ENCODE peak calls at places on chromosome 12, in seven cellular contexts. P is endothelial cell of umbilical vein, K is stomach, I is GM12891, E is K562, G is HCT116, M is right lobe of liver. Z is an unnamed sample.

GRCh38 chr12:39272934-39273770 is 169.8 kb downstream of the KIF21A start:
- DNase-seq in M (no peak), P (peak; percentile 67), E (peak; percentile 47), K (no peak), G (peak; percentile 22), I (no peak), Z (peak; percentile 3)

GRCh38 chr12:124032265-124032886 is 59.4 kb downstream of the ZNF664 start:
- DNase-seq in G (peak; percentile 19), M (peak; percentile 56), K (peak; percentile 38), P (peak; percentile 59), I (no peak), E (peak; percentile 82), Z (peak; percentile 71)

GRCh38 chr12:87311206-87311605 is 718.0 kb downstream of the C12orf50 start:
- DNase-seq in P (no peak), K (no peak), I (no peak), M (no peak), E (no peak), G (no peak), Z (no peak)

GRCh38 chr12:130632582-130633174 is 83.4 kb downstream of the RIMBP2 start:
- DNase-seq in I (no peak), G (no peak), P (no peak), M (no peak), E (no peak), K (no peak), Z (no peak)

GRCh38 chr12:57299514-57300016 is 48.6 kb upstream of the STAC3 start:
- DNase-seq in K (no peak), I (no peak), M (no peak), P (no peak), G (no peak), E (no peak), Z (no peak)

GRCh38 chr12:105334568-105334967 is 4.1 kb downstream of the C12orf75 start:
- DNase-seq in I (no peak), G (no peak), E (no peak), M (no peak), P (no peak), K (no peak), Z (no peak)

GRCh38 chr12:64526859-64527258 is 74.9 kb downstream of the TBK1 start:
- DNase-seq in E (no peak), I (no peak), P (no peak), M (no peak), G (no peak), K (no peak), Z (no peak)

GRCh38 chr12:81644503-81644902 is 114.6 kb downstream of the PPFIA2 start:
- DNase-seq in K (no peak), E (no peak), P (peak; percentile 41), G (peak; percentile 33), I (no peak), M (no peak), Z (no peak)

GRCh38 chr12:3601466-3602150 is 110.6 kb downstream of the PRMT8 start:
- DNase-seq in M (no peak), K (no peak), G (no peak), P (no peak), E (no peak), I (no peak), Z (no peak)

GRCh38 chr12:57454566-57455373 is at the start of gene INHBE:
- DNase-seq in G (no peak), I (no peak), K (no peak), M (peak; percentile 98), E (peak; percentile 76), P (no peak), Z (no peak)

GRCh38 chr12:2027379-2027778 is 23.1 kb upstream of the DCP1B start:
- DNase-seq in K (no peak), I (no peak), M (no peak), E (no peak), G (no peak), P (no peak), Z (no peak)

GRCh38 chr12:3795096-3795799 is 42.3 kb upstream of the CRACR2A start:
- DNase-seq in M (peak; percentile 48), K (no peak), I (no peak), P (no peak), E (no peak), G (no peak), Z (no peak)

GRCh38 chr12:30599631-30600030 is 96.0 kb downstream of the IPO8 start:
- DNase-seq in I (no peak), M (no peak), K (no peak), E (no peak), G (no peak), P (peak; percentile 52), Z (no peak)

GRCh38 chr12:124532331-124532750 is 35.1 kb downstream of the NCOR2 start:
- DNase-seq in M (no peak), K (no peak), E (no peak), G (no peak), P (no peak), I (no peak), Z (no peak)

GRCh38 chr12:57760347-57760982 is 5.6 kb downstream of the MARCHF9 start:
- DNase-seq in I (no peak), K (no peak), M (no peak), E (no peak), G (no peak), P (no peak), Z (no peak)

GRCh38 chr12:23084236-23084995 is 459.4 kb downstream of the ETNK1 start:
- DNase-seq in E (no peak), K (no peak), G (no peak), M (no peak), P (peak; percentile 94), I (no peak), Z (no peak)

GRCh38 chr12:55997535-55997859 is 421 bp downstream of the SUOX start:
- DNase-seq in I (no peak), M (no peak), E (no peak), K (no peak), P (no peak), G (no peak), Z (no peak)

GRCh38 chr12:26122681-26123481 is 2.0 kb downstream of the BHLHE41 start:
- DNase-seq in G (no peak), I (no peak), E (no peak), K (peak; percentile 55), M (peak; percentile 51), P (peak; percentile 68), Z (peak; percentile 48)

GRCh38 chr12:26126340-26127284 is 1.8 kb upstream of the BHLHE41 start:
- DNase-seq in K (peak; percentile 86), P (peak; percentile 64), E (peak; percentile 50), G (no peak), I (no peak), M (peak; percentile 75), Z (peak; percentile 72)

GRCh38 chr12:26123482-26123980 is 1.3 kb downstream of the BHLHE41 start:
- DNase-seq in M (no peak), G (no peak), I (no peak), E (no peak), P (peak; percentile 32), K (no peak), Z (no peak)

GRCh38 chr12:26125451-26126339 is 858 bp upstream of the BHLHE41 start:
- DNase-seq in I (no peak), G (peak; percentile 69), K (peak; percentile 83), E (peak; percentile 21), P (peak; percentile 53), M (peak; percentile 73), Z (peak; percentile 88)

DNA sequence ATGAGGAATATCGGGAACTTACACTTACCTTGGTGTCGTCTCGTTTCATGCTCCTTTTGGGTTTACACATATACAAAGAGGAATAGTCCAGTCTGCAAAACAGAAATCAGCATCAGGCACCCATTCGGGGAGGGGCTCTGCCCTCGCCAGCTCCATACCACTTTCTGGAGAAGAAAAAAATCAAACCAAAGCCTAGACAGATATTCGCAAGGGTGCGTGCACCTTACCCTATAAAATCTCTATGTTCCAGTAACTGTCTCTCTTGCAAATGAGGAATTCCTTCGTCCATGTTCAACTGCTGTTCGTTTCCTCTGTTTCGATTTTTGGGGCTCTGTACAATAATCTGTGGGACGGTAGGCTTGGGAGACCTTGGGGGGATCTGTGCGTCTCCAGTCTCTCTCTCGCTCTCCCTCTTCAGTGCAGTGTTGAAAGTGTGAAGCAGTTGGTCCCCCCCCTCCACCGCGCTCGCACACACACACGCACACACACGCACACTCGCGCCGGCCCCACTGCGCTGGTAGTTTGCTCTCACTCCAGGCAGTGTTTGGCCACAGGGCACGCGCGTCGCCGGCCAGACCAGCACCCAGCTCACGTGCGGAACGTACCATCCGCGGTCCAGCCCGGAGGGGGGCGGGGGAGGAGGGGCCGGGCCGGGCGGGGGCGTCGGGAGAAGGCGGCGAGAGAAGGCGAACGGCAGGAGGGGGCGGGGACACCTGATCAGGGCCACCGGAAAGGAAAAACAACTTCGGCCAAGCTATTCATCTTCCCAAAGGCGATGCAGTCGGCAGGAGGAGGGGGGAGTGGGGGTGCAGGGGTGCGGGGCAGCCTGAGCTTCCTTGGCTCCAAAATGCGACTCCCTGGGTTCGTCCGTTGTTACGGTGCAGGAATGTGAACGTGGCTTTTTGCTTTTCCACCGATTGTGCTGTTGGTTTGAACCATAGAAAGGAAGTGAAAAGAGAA is at the start of gene BHLHE41:
- DNase-seq in I (no peak), E (peak; percentile 47), M (peak; percentile 61), K (peak; percentile 78), P (peak; percentile 23), G (no peak), Z (no peak)
- TF ChIP-seq POLR2A in I (no peak), E (no peak), M (peak; percentile 43), K (no peak), P (no peak), G (no peak), Z (no peak)

GRCh38 chr12:132620113-132620892 is 1.7 kb downstream of the P2RX2 start:
- DNase-seq in E (no peak), K (no peak), M (no peak), G (no peak), I (no peak), P (no peak), Z (no peak)
- TF ChIP-seq POLR2A in E (peak; percentile 23), K (no peak), M (no peak), G (no peak), I (no peak), P (no peak), Z (no peak)

DNA sequence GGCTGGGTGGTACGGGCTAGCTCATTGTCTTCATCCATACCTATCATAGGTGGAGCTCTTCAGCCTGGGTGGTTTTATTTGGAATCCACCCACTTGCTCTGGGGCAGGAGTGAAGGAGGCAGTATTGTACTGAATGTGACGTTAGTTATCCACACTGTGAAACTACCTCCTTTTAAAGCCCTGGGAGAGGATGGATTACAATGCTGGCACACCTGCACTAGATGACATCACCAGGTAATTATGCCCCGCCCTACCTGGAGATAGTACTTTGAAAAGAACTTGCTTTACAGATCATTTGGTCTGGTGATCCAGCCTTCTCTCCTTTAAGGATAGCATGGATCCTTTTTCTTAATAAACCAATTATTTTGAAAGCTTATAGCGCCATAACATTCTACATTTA is 78.0 kb downstream of the B4GALNT3 start:
- DNase-seq in E (no peak), P (no peak), G (peak; percentile 29), K (peak; percentile 70), M (no peak), I (no peak), Z (no peak)
- TF ChIP-seq POLR2A in E (no peak), P (no peak), G (no peak), K (no peak), M (no peak), I (no peak), Z (no peak)

DNA sequence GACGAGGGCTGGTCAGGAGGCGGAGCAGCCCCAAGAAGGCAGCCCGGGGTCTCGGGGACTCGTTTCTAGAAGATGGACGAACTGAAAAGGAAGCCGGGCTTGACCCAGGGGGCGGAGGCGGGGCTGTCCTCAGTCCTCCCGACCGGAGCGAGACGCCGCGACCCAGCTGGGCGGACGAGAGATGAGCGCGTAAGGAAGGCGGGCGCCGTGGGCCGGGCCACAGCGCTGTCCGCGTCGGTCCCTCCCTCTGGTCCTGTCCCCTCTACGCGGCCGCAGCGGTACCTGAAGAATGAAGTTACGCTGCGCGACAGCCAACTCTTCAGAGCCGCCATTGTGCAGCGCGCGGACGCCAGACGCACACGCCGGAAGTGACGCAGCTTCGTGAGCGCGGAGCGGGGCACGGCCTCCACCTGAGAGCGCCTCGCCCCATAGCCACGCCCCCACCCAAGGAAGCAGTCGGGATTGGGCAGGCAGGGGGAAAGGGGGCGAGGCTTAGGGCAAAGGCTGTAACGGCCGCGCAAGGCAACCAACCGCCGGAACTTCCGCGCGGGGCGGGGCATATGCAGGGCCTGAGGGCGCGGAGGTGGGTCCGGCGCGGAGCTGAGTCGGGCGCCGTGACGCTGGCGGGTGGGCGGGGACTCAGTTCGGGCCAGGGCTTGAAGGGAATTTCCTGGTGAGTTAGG is at the start of gene DIABLO:
- DNase-seq in I (peak; percentile 94), P (peak; percentile 100), G (peak; percentile 97), E (peak; percentile 95), M (peak; percentile 100), K (peak; percentile 100), Z (peak; percentile 97)
- TF ChIP-seq POLR2A in I (peak; percentile 90), P (peak; percentile 85), G (peak; percentile 83), E (peak; percentile 98), M (peak; percentile 94), K (no peak), Z (peak; percentile 92)